ENCODE peak calls at places on chromosomes 6 and 20, in seven cellular contexts. B is A549, V is H9, X is left ventricle myocardium inferior, A is neural crest cell, L is body of pancreas, G is endothelial cell. K is an unnamed sample.

GRCh38 chr20:6533321-6533720 is 234.2 kb upstream of the BMP2 start:
- DNase-seq in B (no peak), V (no peak), X (no peak), A (no peak), L (no peak), G (no peak), K (no peak)

GRCh38 chr6:137659871-137660270 is 165.7 kb upstream of the OLIG3 start:
- DNase-seq in B (no peak), V (no peak), X (no peak), A (no peak), L (peak), G (no peak), K (no peak)

GRCh38 chr20:3800878-3801260 is 4.8 kb downstream of the CDC25B start:
- DNase-seq in B (no peak), V (no peak), X (no peak), A (no peak), L (no peak), G (no peak), K (no peak)

GRCh38 chr20:57351042-57351783 is at the start of gene RAE1:
- DNase-seq in B (peak), V (peak), X (peak), A (peak), L (peak), G (peak), K (peak)

GRCh38 chr20:63782521-63782971 is 43.0 kb downstream of the SLC2A4RG start:
- DNase-seq in B (no peak), V (no peak), X (no peak), A (no peak), L (no peak), G (no peak), K (no peak)

GRCh38 chr20:58216334-58216733 is 12.1 kb downstream of the ANKRD60 start:
- DNase-seq in B (no peak), V (no peak), X (no peak), A (no peak), L (no peak), G (no peak), K (no peak)

GRCh38 chr6:26594730-26595632 is 1.8 kb upstream of the ABT1 start:
- DNase-seq in B (peak), V (peak), X (no peak), A (no peak), L (no peak), G (no peak), K (no peak)

GRCh38 chr6:12403201-12403826 is 113.2 kb downstream of the EDN1 start:
- DNase-seq in B (peak), V (no peak), X (no peak), A (no peak), L (peak), G (no peak), K (no peak)

GRCh38 chr20:41150664-41151063 is 13.3 kb downstream of the PLCG1 start:
- DNase-seq in B (no peak), V (no peak), X (no peak), A (no peak), L (no peak), G (peak), K (no peak)

GRCh38 chr6:53615633-53616449 is 49.7 kb downstream of the KLHL31 start:
- DNase-seq in B (peak), V (no peak), X (no peak), A (no peak), L (peak), G (no peak), K (no peak)

GRCh38 chr20:7497985-7498384 is 442.3 kb downstream of the HAO1 start:
- DNase-seq in B (no peak), V (no peak), X (no peak), A (no peak), L (no peak), G (no peak), K (no peak)

GRCh38 chr6:50831216-50831615 is 12.5 kb downstream of the TFAP2B start:
- DNase-seq in B (no peak), V (no peak), X (no peak), A (no peak), L (no peak), G (no peak), K (no peak)

GRCh38 chr6:106417572-106418147 is 57.1 kb downstream of the CRYBG1 start:
- DNase-seq in B (no peak), V (no peak), X (no peak), A (no peak), L (peak), G (peak), K (no peak)

GRCh38 chr6:136753624-136754023 is 38.7 kb downstream of the MAP3K5 start:
- DNase-seq in B (no peak), V (no peak), X (no peak), A (no peak), L (no peak), G (no peak), K (no peak)

GRCh38 chr6:70103798-70104197 is 199.1 kb downstream of the COL9A1 start:
- DNase-seq in B (no peak), V (no peak), X (no peak), A (no peak), L (no peak), G (no peak), K (no peak)
- TF ChIP-seq CTCF in B (peak), V (peak), X (peak), A (peak), L (peak), G (peak), K (no peak)

GRCh38 chr6:161836643-161837448 is 563.0 kb upstream of the AGPAT4 start:
- DNase-seq in B (no peak), V (no peak), X (no peak), A (no peak), L (peak), G (no peak), K (peak)
- TF ChIP-seq CTCF in B (peak), V (peak), X (peak), A (peak), L (peak), G (no peak), K (no peak)

DNA sequence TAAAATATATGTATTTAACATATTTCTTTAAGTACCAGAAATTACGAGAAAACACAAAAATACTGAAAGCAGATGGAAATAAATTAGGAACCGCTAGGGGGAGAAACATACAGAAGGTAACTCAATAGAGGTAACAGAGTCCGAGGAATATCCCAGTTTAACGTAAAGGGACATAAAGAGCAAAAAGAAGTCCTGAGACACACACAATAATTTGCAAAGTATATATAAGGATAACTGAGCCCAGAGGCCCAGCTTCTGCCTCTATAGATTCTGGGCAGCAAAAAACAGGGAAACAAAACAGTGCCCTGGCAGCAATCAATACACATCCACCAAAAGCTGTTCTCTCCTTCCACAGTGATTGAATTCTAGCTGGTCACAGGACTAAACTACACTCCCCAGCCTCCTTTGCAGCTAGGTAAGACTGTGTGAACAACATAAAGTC is 15.1 kb downstream of the TBC1D32 start:
- DNase-seq in B (peak), V (no peak), X (no peak), A (no peak), L (no peak), G (no peak), K (no peak)
- TF ChIP-seq CTCF in B (peak), V (peak), X (peak), A (peak), L (peak), G (peak), K (peak)

GRCh38 chr20:62703853-62704228 is 4.8 kb upstream of the NTSR1 start:
- DNase-seq in B (no peak), V (no peak), X (no peak), A (no peak), L (no peak), G (no peak), K (no peak)

GRCh38 chr20:62702008-62702290 is 6.7 kb upstream of the NTSR1 start:
- DNase-seq in B (no peak), V (no peak), X (no peak), A (no peak), L (no peak), G (no peak), K (no peak)

GRCh38 chr20:62704341-62704948 is 4.2 kb upstream of the NTSR1 start:
- DNase-seq in B (peak), V (no peak), X (peak), A (no peak), L (peak), G (no peak), K (peak)

GRCh38 chr20:62701161-62702007 is 7.3 kb upstream of the NTSR1 start:
- DNase-seq in B (no peak), V (no peak), X (no peak), A (no peak), L (no peak), G (no peak), K (no peak)

GRCh38 chr20:62702886-62703852 is 5.5 kb upstream of the NTSR1 start:
- DNase-seq in B (peak), V (no peak), X (no peak), A (no peak), L (no peak), G (no peak), K (no peak)
- TF ChIP-seq CTCF in B (peak), V (no peak), X (no peak), A (no peak), L (no peak), G (no peak), K (no peak)

DNA sequence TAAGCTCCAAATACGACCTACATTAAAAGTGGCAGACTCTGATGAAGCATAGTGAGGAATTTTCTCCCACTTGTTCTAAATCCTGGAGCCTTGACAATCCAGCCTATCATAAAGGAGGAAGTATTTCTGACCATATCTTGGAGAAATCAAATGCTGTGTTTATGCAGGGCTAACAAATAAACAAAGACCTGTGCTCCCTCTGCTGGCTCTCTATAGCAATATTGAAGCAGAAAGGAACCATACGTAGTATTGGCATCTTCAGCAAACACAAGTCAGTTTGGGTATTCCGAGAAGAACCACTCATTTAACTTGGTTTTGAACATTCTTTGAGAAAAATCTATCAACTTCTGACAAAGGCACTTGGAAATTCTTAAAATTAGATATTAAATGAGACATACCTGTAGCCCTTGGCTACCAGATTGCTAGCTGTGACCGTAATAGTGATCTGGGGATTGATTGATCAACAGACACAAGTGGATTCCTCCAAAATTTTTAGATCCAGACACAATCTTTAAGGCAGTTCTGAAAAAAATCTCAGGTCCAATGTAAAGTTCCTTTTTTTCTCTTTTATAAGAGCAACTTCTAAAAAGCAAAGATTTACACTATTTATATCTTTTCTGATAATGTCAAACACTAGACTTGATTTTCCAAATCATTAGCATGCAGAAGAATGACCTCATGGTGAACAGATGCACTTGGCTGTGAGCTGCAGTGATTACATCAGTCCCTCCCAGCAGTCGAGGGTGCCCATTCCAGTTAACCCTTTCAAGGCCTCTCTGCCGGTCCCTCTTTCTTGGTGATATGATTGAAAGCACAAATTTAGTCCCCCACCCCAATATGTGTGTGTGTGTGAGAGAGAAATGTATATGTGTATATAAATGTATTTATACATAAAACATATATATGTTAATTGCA is 40.2 kb downstream of the INSM1 start:
- DNase-seq in B (peak), V (no peak), X (no peak), A (no peak), L (no peak), G (no peak), K (no peak)
- TF ChIP-seq CTCF in B (peak), V (peak), X (no peak), A (peak), L (no peak), G (peak), K (peak)

K was measured in testis.